ENCODE peak calls at places on chromosome 4, in four cellular contexts. P is nephron progenitor cell, L is hypothalamus, B is IMR-90. F is an unnamed sample.

GRCh38 chr4:148116264-148116663 is 325.9 kb downstream of the NR3C2 start:
- DNase-seq in P (no peak), L (no peak), B (peak), F (no peak)

GRCh38 chr4:96164814-96165351 is 325.0 kb downstream of the PDHA2 start:
- DNase-seq in P (no peak), L (no peak), B (peak), F (no peak)

GRCh38 chr4:3879681-3880594 is 113.8 kb downstream of the ADRA2C start:
- DNase-seq in P (no peak), L (no peak), B (no peak), F (no peak)

GRCh38 chr4:112130903-112131302 is 14.4 kb upstream of the FAM241A start:
- DNase-seq in P (no peak), L (no peak), B (no peak), F (no peak)

GRCh38 chr4:140308366-140309123 is 64.9 kb upstream of the SCOC start:
- DNase-seq in P (no peak), L (peak), B (peak), F (peak)

GRCh38 chr4:126338572-126338971 is 1023.8 kb downstream of the FAT4 start:
- DNase-seq in P (no peak), L (no peak), B (no peak), F (no peak)

GRCh38 chr4:81421346-81422218 is 50.1 kb downstream of the RASGEF1B start:
- DNase-seq in P (no peak), L (no peak), B (peak), F (peak)

GRCh38 chr4:37383579-37384229 is 139.2 kb downstream of the NWD2 start:
- DNase-seq in P (peak), L (no peak), B (peak), F (peak)

GRCh38 chr4:122920473-122920872 is 1.9 kb downstream of the NUDT6 start:
- DNase-seq in P (no peak), L (no peak), B (no peak), F (no peak)

GRCh38 chr4:124334119-124334518 is 378.4 kb downstream of the ANKRD50 start:
- DNase-seq in P (peak), L (no peak), B (peak), F (no peak)

GRCh38 chr4:80587861-80588385 is 252.4 kb downstream of the CFAP299 start:
- DNase-seq in P (no peak), L (no peak), B (no peak), F (no peak)